ENCODE peak calls at places on chromosomes 16 and 17, in six cellular contexts. One of them, this sample, is unnamed.
A peak's percentile ranks its signal among the peaks of the same experiment; 100 is the strongest.

GRCh38 chr17:57370051-57370581 is 113.8 kb downstream of the MSI2 start:
- DNase-seq in AG09319: peak; percentile 12
- DNase-seq in anterior cingulate cortex: no peak
- DNase-seq in endothelial cell: no peak
- DNase-seq in A172: peak; percentile 12
- DNase-seq in NCI-H1417 treated with DMSO at 0.1 percent for 48 hours: no peak
- DNase-seq in this sample: no peak

GRCh38 chr17:73952498-73953205 is 250.8 kb upstream of the RPL38 start:
- DNase-seq in NCI-H1417 treated with DMSO at 0.1 percent for 48 hours: peak; percentile 11
- DNase-seq in endothelial cell: peak; percentile 58
- DNase-seq in A172: no peak
- DNase-seq in AG09319: no peak
- DNase-seq in anterior cingulate cortex: peak; percentile 25
- DNase-seq in this sample: peak; percentile 57

GRCh38 chr16:89187337-89188063 is 12.8 kb downstream of the SLC22A31 start:
- DNase-seq in anterior cingulate cortex: no peak
- DNase-seq in AG09319: no peak
- DNase-seq in endothelial cell: no peak
- DNase-seq in A172: peak; percentile 16
- DNase-seq in NCI-H1417 treated with DMSO at 0.1 percent for 48 hours: no peak
- DNase-seq in this sample: no peak

GRCh38 chr16:28292731-28293588 is 635 bp downstream of the SBK1 start:
- DNase-seq in AG09319: no peak
- DNase-seq in endothelial cell: peak; percentile 16
- DNase-seq in NCI-H1417 treated with DMSO at 0.1 percent for 48 hours: peak; percentile 21
- DNase-seq in anterior cingulate cortex: no peak
- DNase-seq in A172: no peak
- DNase-seq in this sample: no peak

GRCh38 chr17:80996422-80997305 is 5.0 kb downstream of the CHMP6 start:
- DNase-seq in endothelial cell: no peak
- DNase-seq in A172: no peak
- DNase-seq in AG09319: no peak
- DNase-seq in NCI-H1417 treated with DMSO at 0.1 percent for 48 hours: no peak
- DNase-seq in anterior cingulate cortex: no peak
- DNase-seq in this sample: no peak

GRCh38 chr16:52470601-52471000 is 76.3 kb downstream of the TOX3 start:
- DNase-seq in NCI-H1417 treated with DMSO at 0.1 percent for 48 hours: peak; percentile 86
- DNase-seq in anterior cingulate cortex: no peak
- DNase-seq in endothelial cell: no peak
- DNase-seq in AG09319: no peak
- DNase-seq in A172: no peak
- DNase-seq in this sample: no peak

GRCh38 chr17:47192549-47192948 is 3.5 kb upstream of the CDC27 start:
- DNase-seq in AG09319: no peak
- DNase-seq in anterior cingulate cortex: no peak
- DNase-seq in A172: peak; percentile 41
- DNase-seq in NCI-H1417 treated with DMSO at 0.1 percent for 48 hours: peak; percentile 58
- DNase-seq in endothelial cell: no peak
- DNase-seq in this sample: no peak

GRCh38 chr17:48228720-48229119 is 121.2 kb downstream of the SNX11 start:
- DNase-seq in endothelial cell: no peak
- DNase-seq in AG09319: no peak
- DNase-seq in anterior cingulate cortex: no peak
- DNase-seq in A172: no peak
- DNase-seq in NCI-H1417 treated with DMSO at 0.1 percent for 48 hours: no peak
- DNase-seq in this sample: no peak

GRCh38 chr17:57584050-57584551 is 161.0 kb downstream of the CCDC182 start:
- DNase-seq in AG09319: no peak
- DNase-seq in NCI-H1417 treated with DMSO at 0.1 percent for 48 hours: no peak
- DNase-seq in endothelial cell: no peak
- DNase-seq in anterior cingulate cortex: no peak
- DNase-seq in A172: no peak
- DNase-seq in this sample: no peak

GRCh38 chr17:59853168-59853918 is 39.4 kb downstream of the TUBD1 start:
- DNase-seq in anterior cingulate cortex: no peak
- DNase-seq in NCI-H1417 treated with DMSO at 0.1 percent for 48 hours: no peak
- DNase-seq in AG09319: peak; percentile 31
- DNase-seq in endothelial cell: peak; percentile 48
- DNase-seq in A172: peak; percentile 99
- DNase-seq in this sample: no peak

GRCh38 chr16:2284797-2285576 is 17.1 kb upstream of the RNPS1 start:
- DNase-seq in endothelial cell: no peak
- DNase-seq in A172: no peak
- DNase-seq in NCI-H1417 treated with DMSO at 0.1 percent for 48 hours: no peak
- DNase-seq in AG09319: no peak
- DNase-seq in anterior cingulate cortex: no peak
- DNase-seq in this sample: no peak

GRCh38 chr16:50697881-50698767 is 4.7 kb downstream of the NOD2 start:
- DNase-seq in anterior cingulate cortex: no peak
- DNase-seq in AG09319: peak; percentile 8
- DNase-seq in endothelial cell: no peak
- DNase-seq in A172: peak; percentile 71
- DNase-seq in NCI-H1417 treated with DMSO at 0.1 percent for 48 hours: no peak
- DNase-seq in this sample: peak; percentile 35

GRCh38 chr16:66357523-66357928 is 9.0 kb upstream of the CDH5 start:
- DNase-seq in A172: peak; percentile 82
- DNase-seq in anterior cingulate cortex: no peak
- DNase-seq in endothelial cell: peak; percentile 75
- DNase-seq in NCI-H1417 treated with DMSO at 0.1 percent for 48 hours: no peak
- DNase-seq in AG09319: peak; percentile 52
- DNase-seq in this sample: no peak

GRCh38 chr17:15456486-15456885 is 10.9 kb downstream of the CDRT4 start:
- DNase-seq in NCI-H1417 treated with DMSO at 0.1 percent for 48 hours: no peak
- DNase-seq in A172: no peak
- DNase-seq in anterior cingulate cortex: no peak
- DNase-seq in endothelial cell: no peak
- DNase-seq in AG09319: no peak
- DNase-seq in this sample: no peak

GRCh38 chr16:50479771-50480170 is 68.4 kb upstream of the NKD1 start:
- DNase-seq in endothelial cell: no peak
- DNase-seq in A172: no peak
- DNase-seq in NCI-H1417 treated with DMSO at 0.1 percent for 48 hours: no peak
- DNase-seq in AG09319: no peak
- DNase-seq in anterior cingulate cortex: no peak
- DNase-seq in this sample: no peak

GRCh38 chr16:60907645-60908044 is 1128.6 kb downstream of the CDH8 start:
- DNase-seq in AG09319: no peak
- DNase-seq in anterior cingulate cortex: no peak
- DNase-seq in A172: no peak
- DNase-seq in endothelial cell: no peak
- DNase-seq in NCI-H1417 treated with DMSO at 0.1 percent for 48 hours: no peak
- DNase-seq in this sample: no peak

GRCh38 chr17:56678249-56679144 is 85.0 kb downstream of the NOG start:
- DNase-seq in NCI-H1417 treated with DMSO at 0.1 percent for 48 hours: no peak
- DNase-seq in anterior cingulate cortex: no peak
- DNase-seq in endothelial cell: no peak
- DNase-seq in AG09319: no peak
- DNase-seq in A172: peak; percentile 24
- DNase-seq in this sample: no peak

GRCh38 chr17:40350410-40351184 is 13.9 kb downstream of the GJD3 start:
- DNase-seq in A172: no peak
- DNase-seq in anterior cingulate cortex: no peak
- DNase-seq in NCI-H1417 treated with DMSO at 0.1 percent for 48 hours: peak; percentile 82
- DNase-seq in endothelial cell: no peak
- DNase-seq in AG09319: no peak
- DNase-seq in this sample: peak; percentile 41

GRCh38 chr16:84091460-84091859 is 25.3 kb downstream of the MBTPS1 start:
- DNase-seq in endothelial cell: no peak
- DNase-seq in A172: no peak
- DNase-seq in NCI-H1417 treated with DMSO at 0.1 percent for 48 hours: no peak
- DNase-seq in AG09319: no peak
- DNase-seq in anterior cingulate cortex: no peak
- DNase-seq in this sample: peak; percentile 61

GRCh38 chr17:69423450-69423849 is 9.0 kb downstream of the MAP2K6 start:
- DNase-seq in NCI-H1417 treated with DMSO at 0.1 percent for 48 hours: no peak
- DNase-seq in anterior cingulate cortex: no peak
- DNase-seq in endothelial cell: no peak
- DNase-seq in A172: no peak
- DNase-seq in AG09319: no peak
- DNase-seq in this sample: no peak

GRCh38 chr16:28823291-28823718 is 506 bp downstream of the ATXN2L start:
- DNase-seq in A172: no peak
- DNase-seq in anterior cingulate cortex: no peak
- DNase-seq in endothelial cell: peak; percentile 42
- DNase-seq in NCI-H1417 treated with DMSO at 0.1 percent for 48 hours: no peak
- DNase-seq in AG09319: no peak
- DNase-seq in this sample: no peak

GRCh38 chr17:39751637-39752036 is 13.9 kb downstream of the GRB7 start:
- DNase-seq in anterior cingulate cortex: no peak
- DNase-seq in NCI-H1417 treated with DMSO at 0.1 percent for 48 hours: no peak
- DNase-seq in A172: no peak
- DNase-seq in endothelial cell: no peak
- DNase-seq in AG09319: no peak
- DNase-seq in this sample: no peak

GRCh38 chr17:59719526-59719925 is 12.1 kb downstream of the VMP1 start:
- DNase-seq in NCI-H1417 treated with DMSO at 0.1 percent for 48 hours: no peak
- DNase-seq in A172: no peak
- DNase-seq in endothelial cell: no peak
- DNase-seq in AG09319: no peak
- DNase-seq in anterior cingulate cortex: no peak
- DNase-seq in this sample: no peak

GRCh38 chr16:67571981-67572431 is 9.7 kb downstream of the CTCF start:
- DNase-seq in AG09319: peak; percentile 48
- DNase-seq in endothelial cell: no peak
- DNase-seq in NCI-H1417 treated with DMSO at 0.1 percent for 48 hours: no peak
- DNase-seq in anterior cingulate cortex: no peak
- DNase-seq in A172: peak; percentile 8
- DNase-seq in this sample: no peak

GRCh38 chr17:49110504-49110903 is 22.1 kb upstream of the B4GALNT2 start:
- DNase-seq in A172: no peak
- DNase-seq in endothelial cell: no peak
- DNase-seq in NCI-H1417 treated with DMSO at 0.1 percent for 48 hours: no peak
- DNase-seq in AG09319: no peak
- DNase-seq in anterior cingulate cortex: no peak
- DNase-seq in this sample: no peak